ENCODE peak calls at places on chromosome 6, in four cellular contexts. One of them, this sample, is unnamed.
A peak's percentile ranks its signal among the peaks of the same experiment; 100 is the strongest.

GRCh38 chr6:2763345-2763841 is 1.8 kb upstream of the WRNIP1 start:
- DNase-seq in stimulated activated CD4-positive, alpha-beta T cell treated with anti-CD3 and anti-CD28 coated beads, Interleukin-15, amount 100 ng/mL, for 1 hour: no peak
- DNase-seq in activated B cell treated with CpG ODN at 0.5 μM for 24 hours: no peak
- DNase-seq in HepG2: no peak
- DNase-seq in this sample: no peak

GRCh38 chr6:69286341-69286740 is 510.5 kb downstream of the LMBRD1 start:
- DNase-seq in HepG2: no peak
- DNase-seq in stimulated activated CD4-positive, alpha-beta T cell treated with anti-CD3 and anti-CD28 coated beads, Interleukin-15, amount 100 ng/mL, for 1 hour: no peak
- DNase-seq in activated B cell treated with CpG ODN at 0.5 μM for 24 hours: no peak
- DNase-seq in this sample: no peak

GRCh38 chr6:110800839-110801196 is 14.5 kb downstream of the CDK19 start:
- DNase-seq in activated B cell treated with CpG ODN at 0.5 μM for 24 hours: no peak
- DNase-seq in HepG2: no peak
- DNase-seq in stimulated activated CD4-positive, alpha-beta T cell treated with anti-CD3 and anti-CD28 coated beads, Interleukin-15, amount 100 ng/mL, for 1 hour: no peak
- DNase-seq in this sample: no peak

GRCh38 chr6:136782021-136782770 is 10.1 kb downstream of the MAP3K5 start:
- DNase-seq in HepG2: no peak
- DNase-seq in stimulated activated CD4-positive, alpha-beta T cell treated with anti-CD3 and anti-CD28 coated beads, Interleukin-15, amount 100 ng/mL, for 1 hour: no peak
- DNase-seq in activated B cell treated with CpG ODN at 0.5 μM for 24 hours: no peak
- DNase-seq in this sample: no peak

GRCh38 chr6:19180348-19181073 is 656.7 kb upstream of the ID4 start:
- DNase-seq in HepG2: no peak
- DNase-seq in stimulated activated CD4-positive, alpha-beta T cell treated with anti-CD3 and anti-CD28 coated beads, Interleukin-15, amount 100 ng/mL, for 1 hour: no peak
- DNase-seq in activated B cell treated with CpG ODN at 0.5 μM for 24 hours: no peak
- DNase-seq in this sample: no peak

GRCh38 chr6:55405474-55406220 is 78.4 kb downstream of the GFRAL start:
- DNase-seq in HepG2: no peak
- DNase-seq in stimulated activated CD4-positive, alpha-beta T cell treated with anti-CD3 and anti-CD28 coated beads, Interleukin-15, amount 100 ng/mL, for 1 hour: no peak
- DNase-seq in activated B cell treated with CpG ODN at 0.5 μM for 24 hours: no peak
- DNase-seq in this sample: no peak

GRCh38 chr6:142331601-142332000 is 29.8 kb downstream of the ADGRG6 start:
- DNase-seq in HepG2: no peak
- DNase-seq in activated B cell treated with CpG ODN at 0.5 μM for 24 hours: no peak
- DNase-seq in stimulated activated CD4-positive, alpha-beta T cell treated with anti-CD3 and anti-CD28 coated beads, Interleukin-15, amount 100 ng/mL, for 1 hour: no peak
- DNase-seq in this sample: no peak

GRCh38 chr6:31778193-31778592 is 1.1 kb upstream of the VWA7 start:
- DNase-seq in stimulated activated CD4-positive, alpha-beta T cell treated with anti-CD3 and anti-CD28 coated beads, Interleukin-15, amount 100 ng/mL, for 1 hour: no peak
- DNase-seq in activated B cell treated with CpG ODN at 0.5 μM for 24 hours: no peak
- DNase-seq in HepG2: peak; percentile 57
- DNase-seq in this sample: no peak

This sample was measured in SK-N-MC.